ENCODE peak calls at places on chromosomes 1 and 21, in seven cellular contexts. T, U, R, I, D, M and O are unnamed samples.

GRCh38 chr1:59173721-59174120 is 123.2 kb upstream of the FGGY start:
- DNase-seq in T (no peak), U (no peak), R (no peak), I (peak; percentile 13), D (no peak), M (no peak), O (no peak)

GRCh38 chr1:9909222-9910046 is 635 bp downstream of the CTNNBIP1 start:
- DNase-seq in T (no peak), U (no peak), R (peak; percentile 32), I (no peak), D (no peak), M (no peak), O (no peak)

GRCh38 chr1:235357485-235358378 is 9.5 kb upstream of the TBCE start:
- DNase-seq in T (no peak), U (no peak), R (peak; percentile 16), I (no peak), D (no peak), M (no peak), O (no peak)

GRCh38 chr1:1748686-1749321 is 24.6 kb upstream of the CDK11A start:
- DNase-seq in T (no peak), U (no peak), R (no peak), I (no peak), D (no peak), M (no peak), O (no peak)

GRCh38 chr1:90561926-90562325 is 155.2 kb downstream of the BARHL2 start:
- DNase-seq in T (no peak), U (no peak), R (no peak), I (no peak), D (no peak), M (no peak), O (no peak)

GRCh38 chr1:115142616-115143015 is 53.3 kb upstream of the TSPAN2 start:
- DNase-seq in T (no peak), U (no peak), R (no peak), I (no peak), D (no peak), M (no peak), O (no peak)

GRCh38 chr1:119966020-119966419 is 69.7 kb upstream of the ADAM30 start:
- DNase-seq in T (no peak), U (no peak), R (no peak), I (no peak), D (peak; percentile 38), M (no peak), O (no peak)

GRCh38 chr1:168734271-168734670 is 5.3 kb upstream of the DPT start:
- DNase-seq in T (no peak), U (no peak), R (no peak), I (no peak), D (no peak), M (no peak), O (no peak)

GRCh38 chr1:11704226-11704619 is 12.7 kb downstream of the DRAXIN start:
- DNase-seq in T (no peak), U (no peak), R (no peak), I (no peak), D (no peak), M (no peak), O (no peak)

GRCh38 chr21:37658121-37658993 is 257.9 kb downstream of the KCNJ6 start:
- DNase-seq in T (no peak), U (no peak), R (no peak), I (no peak), D (no peak), M (no peak), O (no peak)

GRCh38 chr21:29091032-29091431 is 17.6 kb upstream of the CCT8 start:
- DNase-seq in T (peak; percentile 56), U (no peak), R (no peak), I (no peak), D (no peak), M (no peak), O (peak; percentile 62)